ENCODE peak calls at places on chromosome 11, in four cellular contexts. N, I, M and G are unnamed samples.

GRCh38 chr11:127017482-127017881 is 16.9 kb upstream of the KIRREL3 start:
- DNase-seq in N (no peak), I (peak; percentile 59), M (no peak), G (no peak)

GRCh38 chr11:35387341-35387982 is 31.9 kb downstream of the SLC1A2 start:
- DNase-seq in N (no peak), I (no peak), M (no peak), G (no peak)

GRCh38 chr11:2998073-2998850 is 6.1 kb upstream of the NAP1L4 start:
- DNase-seq in N (no peak), I (no peak), M (no peak), G (no peak)

GRCh38 chr11:116224154-116224888 is 548.5 kb downstream of the BUD13 start:
- DNase-seq in N (peak; percentile 7), I (peak; percentile 41), M (peak; percentile 7), G (peak; percentile 47)

GRCh38 chr11:88310246-88310645 is 27.3 kb downstream of the CTSC start:
- DNase-seq in N (no peak), I (no peak), M (no peak), G (no peak)

GRCh38 chr11:104876838-104877500 is 21.3 kb downstream of the CASP12 start:
- DNase-seq in N (no peak), I (no peak), M (no peak), G (no peak)

GRCh38 chr11:76637491-76638266 is 32.9 kb downstream of the LRRC32 start:
- DNase-seq in N (peak; percentile 45), I (no peak), M (no peak), G (no peak)

GRCh38 chr11:93329936-93330445 is 551 bp upstream of the DEUP1 start:
- DNase-seq in N (no peak), I (peak; percentile 4), M (no peak), G (no peak)

GRCh38 chr11:42243370-42243769 is 783.9 kb upstream of the LRRC4C start:
- DNase-seq in N (no peak), I (no peak), M (no peak), G (no peak)

GRCh38 chr11:47183969-47184368 is 2.3 kb downstream of the PACSIN3 start:
- DNase-seq in N (no peak), I (no peak), M (no peak), G (no peak)

GRCh38 chr11:9265211-9266131 is at the start of gene DENND5A:
- DNase-seq in N (peak; percentile 51), I (peak; percentile 96), M (no peak), G (peak; percentile 40)

GRCh38 chr11:65718964-65719492 is 1.6 kb downstream of the RNASEH2C start:
- DNase-seq in N (no peak), I (no peak), M (no peak), G (no peak)

GRCh38 chr11:130314184-130314748 is 451 bp downstream of the ZBTB44 start:
- DNase-seq in N (peak; percentile 61), I (peak; percentile 67), M (peak; percentile 22), G (peak; percentile 27)

GRCh38 chr11:112734207-112734606 is 227.0 kb upstream of the NCAM1 start:
- DNase-seq in N (no peak), I (peak; percentile 24), M (no peak), G (no peak)

GRCh38 chr11:132655187-132655855 is 877.0 kb downstream of the OPCML start:
- DNase-seq in N (no peak), I (no peak), M (no peak), G (no peak)

GRCh38 chr11:36452231-36452630 is 57.8 kb downstream of the TRAF6 start:
- DNase-seq in N (no peak), I (no peak), M (no peak), G (no peak)

GRCh38 chr11:129814244-129814992 is 1.2 kb upstream of the TMEM45B start:
- DNase-seq in N (peak; percentile 62), I (no peak), M (peak; percentile 35), G (no peak)

GRCh38 chr11:116329354-116330090 is 443.3 kb downstream of the BUD13 start:
- DNase-seq in N (no peak), I (no peak), M (no peak), G (no peak)